ENCODE peak calls at places on chromosomes 2 and 18, in six cellular contexts. S is neuronal stem cell, V is mesendoderm, I is mesenchymal stem cell, L is trophoblast cell, U is H1. X is an unnamed sample.

GRCh38 chr18:80022613-80023012 is 11.6 kb upstream of the RBFA start:
- DNase-seq in L (peak), I (peak), U (no peak), S (peak), V (peak), X (peak)

GRCh38 chr2:148680462-148680861 is 35.9 kb downstream of the EPC2 start:
- DNase-seq in U (no peak), S (no peak), I (peak), L (peak), V (peak), X (peak)

GRCh38 chr18:62596145-62597005 is 73.5 kb downstream of the ZCCHC2 start:
- DNase-seq in L (peak), U (no peak), S (no peak), I (peak), V (no peak), X (no peak)

GRCh38 chr2:61356261-61356957 is 114.5 kb downstream of the USP34 start:
- DNase-seq in U (no peak), S (no peak), L (peak), V (no peak), I (peak), X (peak)

GRCh38 chr2:50535971-50536759 is 495.8 kb downstream of the NRXN1 start:
- DNase-seq in L (peak), S (peak), V (peak), I (peak), U (no peak), X (peak)

GRCh38 chr18:6605115-6605869 is 124.2 kb upstream of the ARHGAP28 start:
- DNase-seq in S (no peak), U (no peak), I (no peak), L (no peak), V (no peak), X (peak)

GRCh38 chr2:64463784-64464183 is 9.8 kb downstream of the LGALSL start:
- DNase-seq in U (no peak), L (no peak), I (peak), S (no peak), V (no peak), X (peak)

GRCh38 chr2:36707050-36707449 is 10.5 kb downstream of the VIT start:
- DNase-seq in I (peak), L (peak), S (no peak), U (no peak), V (no peak), X (peak)

GRCh38 chr2:26175716-26176615 is 3.1 kb downstream of the GAREM2 start:
- DNase-seq in V (no peak), L (no peak), I (no peak), S (no peak), U (no peak), X (no peak)

GRCh38 chr2:194424683-194425209 is 1232.3 kb upstream of the SLC39A10 start:
- DNase-seq in V (no peak), I (no peak), U (no peak), S (no peak), L (peak), X (no peak)

GRCh38 chr2:100730290-100730868 is 89.6 kb upstream of the NPAS2 start:
- DNase-seq in S (no peak), U (peak), V (peak), L (peak), I (peak), X (peak)

GRCh38 chr2:70008290-70008689 is 46.9 kb upstream of the ASPRV1 start:
- DNase-seq in I (no peak), S (no peak), U (no peak), L (no peak), V (no peak), X (no peak)

GRCh38 chr2:129732630-129733026 is 246.8 kb upstream of the RAB6C start:
- DNase-seq in S (no peak), L (no peak), I (no peak), V (no peak), U (no peak), X (no peak)

GRCh38 chr18:9137168-9138066 is 836 bp downstream of the ANKRD12 start:
- DNase-seq in S (peak), I (peak), V (peak), U (no peak), L (peak), X (peak)
- H3K23ac ChIP-seq in S (no peak), I (no peak), V (no peak), U (no peak), L (no peak), X (peak)

GRCh38 chr2:239287461-239287860 is 113.4 kb downstream of the HDAC4 start:
- DNase-seq in I (peak), V (no peak), S (no peak), U (no peak), L (no peak), X (peak)

GRCh38 chr2:239283961-239284801 is 116.6 kb downstream of the HDAC4 start:
- DNase-seq in L (no peak), U (no peak), I (no peak), S (no peak), V (no peak), X (no peak)

GRCh38 chr2:239286901-239287300 is 113.9 kb downstream of the HDAC4 start:
- DNase-seq in U (no peak), S (no peak), L (no peak), V (no peak), I (no peak), X (no peak)

GRCh38 chr2:239285071-239285931 is 115.5 kb downstream of the HDAC4 start:
- DNase-seq in L (no peak), U (no peak), V (no peak), I (peak), S (no peak), X (no peak)

DNA sequence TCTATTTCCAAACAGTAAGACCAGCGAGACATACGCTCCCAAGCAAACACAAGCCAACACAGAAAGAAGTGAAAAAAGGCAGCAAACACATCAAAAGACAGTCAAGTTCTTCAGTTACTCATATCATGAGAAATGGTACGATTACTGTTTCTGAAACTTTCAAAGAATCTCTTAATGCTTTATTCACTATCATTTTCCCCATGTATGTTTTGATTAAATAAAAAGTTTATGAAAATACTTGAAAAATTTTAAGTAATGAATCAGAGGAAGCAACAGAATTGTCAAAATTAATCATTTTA is 114.9 kb downstream of the HDAC4 start:
- DNase-seq in U (no peak), I (no peak), V (no peak), L (no peak), S (no peak), X (no peak)
- H3K4me3 ChIP-seq in U (no peak), I (no peak), V (no peak), L (no peak), S (no peak), X (no peak)

GRCh38 chr2:44051948-44052347 is 56.2 kb upstream of the LRPPRC start:
- DNase-seq in S (no peak), I (no peak), V (peak), U (no peak), L (no peak), X (no peak)

GRCh38 chr2:44055229-44055628 is 59.4 kb upstream of the LRPPRC start:
- DNase-seq in I (no peak), V (peak), U (no peak), L (no peak), S (no peak), X (no peak)

GRCh38 chr2:44053456-44053855 is 57.7 kb upstream of the LRPPRC start:
- DNase-seq in V (no peak), U (no peak), S (no peak), L (no peak), I (no peak), X (no peak)

GRCh38 chr2:44055664-44056063 is 59.9 kb upstream of the LRPPRC start:
- DNase-seq in S (no peak), U (no peak), L (peak), I (no peak), V (no peak), X (no peak)

GRCh38 chr2:44053052-44053451 is 57.3 kb upstream of the LRPPRC start:
- DNase-seq in S (no peak), V (no peak), L (no peak), U (no peak), I (no peak), X (no peak)
- H3K23ac ChIP-seq in S (no peak), V (no peak), L (no peak), U (no peak), I (no peak), X (no peak)

GRCh38 chr2:44944952-44945612 is 3.6 kb downstream of the SIX3 start:
- DNase-seq in S (no peak), U (no peak), I (no peak), V (no peak), L (no peak), X (no peak)
- H3K4me3 ChIP-seq in S (no peak), U (peak), I (no peak), V (no peak), L (no peak), X (no peak)

GRCh38 chr2:79887747-79888374 is 375.0 kb downstream of the CTNNA2 start:
- DNase-seq in V (peak), I (peak), U (no peak), S (peak), L (peak), X (peak)

GRCh38 chr2:79892123-79892522 is 379.3 kb downstream of the CTNNA2 start:
- DNase-seq in V (no peak), I (no peak), S (no peak), L (no peak), U (no peak), X (no peak)
- H3K23ac ChIP-seq in V (no peak), I (no peak), S (no peak), L (no peak), U (no peak), X (no peak)

DNA sequence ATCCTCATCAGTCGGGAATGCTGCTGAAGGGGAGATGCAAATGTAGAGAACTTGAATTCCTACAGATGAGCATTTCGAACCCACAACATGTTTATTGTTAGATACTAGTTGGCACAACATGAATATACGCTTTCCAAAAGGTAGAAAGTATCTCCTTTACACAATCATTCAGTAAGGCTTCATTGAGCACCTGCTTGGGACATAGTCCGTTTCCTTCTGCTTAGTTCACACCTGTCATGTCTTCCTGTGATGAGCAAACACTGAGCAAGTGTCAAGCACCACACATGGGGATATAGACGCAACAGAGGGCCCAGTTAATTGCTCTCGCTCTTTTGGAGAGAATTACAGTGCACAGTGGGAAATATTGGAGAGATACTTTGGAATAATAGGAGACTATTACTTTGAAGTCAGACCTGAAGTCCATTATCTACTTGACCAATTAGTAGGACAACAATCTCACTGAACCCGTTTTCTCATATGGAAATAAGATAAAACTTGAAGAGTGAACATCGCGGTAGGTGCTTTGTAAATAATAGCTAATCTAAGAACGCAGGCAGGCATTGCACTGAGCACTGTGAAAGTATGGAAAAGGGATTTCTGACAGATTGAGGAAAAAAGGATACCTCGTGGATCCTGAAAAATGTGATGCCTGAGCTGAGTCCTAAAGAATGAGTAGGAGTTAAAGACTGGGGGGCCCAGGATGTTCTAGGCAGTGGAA is 1.2 kb downstream of the CPSF3 start:
- DNase-seq in V (no peak), S (no peak), L (peak), U (no peak), I (no peak), X (no peak)
- H3K4me3 ChIP-seq in V (peak), S (peak), L (peak), U (peak), I (peak), X (peak)

GRCh38 chr2:163641986-163642385 is 93.8 kb downstream of the FIGN start:
- DNase-seq in I (peak), S (no peak), V (no peak), L (no peak), U (no peak), X (peak)
- H3K23ac ChIP-seq in I (no peak), S (no peak), V (no peak), L (no peak), U (no peak), X (no peak)

GRCh38 chr2:173402405-173402974 is 47.8 kb downstream of the CDCA7 start:
- DNase-seq in I (peak), L (peak), V (peak), S (peak), U (peak), X (peak)
- H3K4me3 ChIP-seq in I (no peak), L (no peak), V (no peak), S (no peak), U (no peak), X (no peak)